ENCODE peak calls at places on chromosomes 7 and 10, in six cellular contexts. E is iPS-NIHi11, L is uterus, G is heart left ventricle, T is NCI-H1694 treated with DMSO at 0.1 percent for 48 hours, W is mesendoderm. N is an unnamed sample.
A peak's percentile ranks its signal among the peaks of the same experiment; 100 is the strongest.

GRCh38 chr10:58587676-58588075 is 75.0 kb downstream of the BICC1 start:
- DNase-seq in E (no peak), L (no peak), G (no peak), T (no peak), W (no peak), N (no peak)

GRCh38 chr7:30281791-30282190 is 2.6 kb upstream of the ZNRF2 start:
- DNase-seq in E (no peak), L (no peak), G (no peak), T (no peak), W (no peak), N (no peak)

GRCh38 chr7:47295606-47296005 is 286.3 kb downstream of the TNS3 start:
- DNase-seq in E (no peak), L (no peak), G (no peak), T (no peak), W (no peak), N (no peak)

GRCh38 chr7:75531359-75531821 is 39.3 kb downstream of the SPDYE5 start:
- DNase-seq in E (peak; percentile 37), L (no peak), G (no peak), T (no peak), W (peak; percentile 96), N (no peak)

GRCh38 chr7:151143261-151144015 is 24.1 kb downstream of the GBX1 start:
- DNase-seq in E (no peak), L (peak; percentile 14), G (peak; percentile 55), T (peak; percentile 82), W (no peak), N (peak; percentile 59)

GRCh38 chr7:33591481-33591880 is 313.9 kb upstream of the BMPER start:
- DNase-seq in E (no peak), L (no peak), G (no peak), T (no peak), W (no peak), N (no peak)

GRCh38 chr10:95694665-95695064 is 938 bp upstream of the TCTN3 start:
- DNase-seq in E (no peak), L (no peak), G (no peak), T (no peak), W (no peak), N (no peak)

GRCh38 chr10:7432884-7433726 is 22.3 kb upstream of the SFMBT2 start:
- DNase-seq in E (peak; percentile 29), L (no peak), G (no peak), T (no peak), W (no peak), N (no peak)

GRCh38 chr10:89419548-89419947 is 5.2 kb downstream of the IFIT5 start:
- DNase-seq in E (no peak), L (no peak), G (no peak), T (no peak), W (peak; percentile 31), N (no peak)

GRCh38 chr7:153934048-153934447 is 118.2 kb upstream of the DPP6 start:
- DNase-seq in E (no peak), L (no peak), G (no peak), T (no peak), W (peak; percentile 16), N (no peak)

GRCh38 chr10:76403876-76404275 is 972.5 kb downstream of the LRMDA start:
- DNase-seq in E (no peak), L (no peak), G (no peak), T (no peak), W (no peak), N (peak; percentile 82)

GRCh38 chr10:72846225-72846624 is 47.3 kb upstream of the OIT3 start:
- DNase-seq in E (no peak), L (no peak), G (no peak), T (no peak), W (no peak), N (no peak)

GRCh38 chr7:104836976-104837375 is 177.0 kb upstream of the KMT2E start:
- DNase-seq in E (no peak), L (no peak), G (no peak), T (no peak), W (no peak), N (no peak)

GRCh38 chr10:24128066-24128751 is 80.7 kb upstream of the KIAA1217 start:
- DNase-seq in E (peak; percentile 7), L (no peak), G (no peak), T (no peak), W (no peak), N (no peak)

GRCh38 chr7:95427123-95427522 is 7.7 kb downstream of the PON2 start:
- DNase-seq in E (no peak), L (no peak), G (no peak), T (no peak), W (no peak), N (no peak)

GRCh38 chr7:144455040-144455404 is 51.5 kb upstream of the NOBOX start:
- DNase-seq in E (no peak), L (no peak), G (no peak), T (no peak), W (no peak), N (no peak)

GRCh38 chr7:21028186-21028989 is 241.7 kb upstream of the SP8 start:
- DNase-seq in E (no peak), L (no peak), G (no peak), T (no peak), W (peak; percentile 36), N (peak; percentile 59)

GRCh38 chr7:13880789-13881188 is 108.7 kb downstream of the ETV1 start:
- DNase-seq in E (no peak), L (no peak), G (no peak), T (no peak), W (no peak), N (no peak)

GRCh38 chr10:88066876-88067275 is 203.5 kb downstream of the PTEN start:
- DNase-seq in E (no peak), L (no peak), G (no peak), T (no peak), W (no peak), N (no peak)

GRCh38 chr10:131649609-131650008 is 251.2 kb upstream of the PPP2R2D start:
- DNase-seq in E (no peak), L (no peak), G (no peak), T (no peak), W (no peak), N (no peak)

GRCh38 chr7:30751696-30752273 is at the start of gene INMT:
- DNase-seq in E (no peak), L (peak; percentile 46), G (no peak), T (no peak), W (no peak), N (peak; percentile 86)

GRCh38 chr10:87579563-87579962 is 74.9 kb downstream of the MINPP1 start:
- DNase-seq in E (no peak), L (no peak), G (no peak), T (no peak), W (no peak), N (no peak)

GRCh38 chr7:105046414-105046813 is 32.4 kb downstream of the KMT2E start:
- DNase-seq in E (no peak), L (no peak), G (no peak), T (no peak), W (no peak), N (no peak)